ENCODE peak calls at places on chromosomes 6 and 20, in eight cellular contexts. B is IMR-90; J is stimulated activated CD8-positive, alpha-beta memory T cell treated with anti-CD3 and anti-CD28 coated beads, Interleukin-2, amount 100 ng/mL, for 48 hours; R is NAMALWA; K is effector CD4-positive, alpha-beta T cell; M is ureter; L is naive thymus-derived CD4-positive, alpha-beta T cell; V is GM04504. I is an unnamed sample.

GRCh38 chr6:81485395-81485794 is 267.1 kb downstream of the TENT5A start:
- DNase-seq in B (no peak), M (no peak), V (no peak), L (no peak), R (no peak), J (no peak), K (no peak), I (no peak)

GRCh38 chr6:107046316-107046715 is 18.3 kb downstream of the MTRES1 start:
- DNase-seq in J (no peak), K (no peak), L (no peak), V (no peak), M (no peak), B (no peak), R (no peak), I (no peak)

GRCh38 chr20:58923117-58923712 is 57.8 kb upstream of the NELFCD start:
- DNase-seq in V (no peak), M (no peak), L (no peak), R (no peak), J (no peak), K (no peak), B (no peak), I (no peak)

GRCh38 chr20:50663095-50663821 is 28.1 kb downstream of the RIPOR3 start:
- DNase-seq in L (no peak), M (no peak), R (peak; percentile 60), B (no peak), K (no peak), V (no peak), J (no peak), I (no peak)

GRCh38 chr6:38160831-38161230 is 341.3 kb downstream of the ZFAND3 start:
- DNase-seq in K (no peak), L (no peak), B (no peak), M (no peak), R (no peak), V (no peak), J (no peak), I (no peak)

GRCh38 chr6:87907521-87907920 is 140.1 kb upstream of the SPACA1 start:
- DNase-seq in B (peak; percentile 2), J (no peak), M (no peak), K (no peak), V (peak; percentile 43), R (no peak), L (peak; percentile 10), I (no peak)

GRCh38 chr20:36624068-36624813 is 18.7 kb downstream of the RAB5IF start:
- DNase-seq in L (no peak), R (no peak), B (no peak), K (no peak), V (no peak), M (no peak), J (no peak), I (no peak)

GRCh38 chr6:130677766-130678165 is 149.4 kb upstream of the SMLR1 start:
- DNase-seq in B (no peak), V (no peak), K (no peak), J (no peak), L (no peak), M (no peak), R (no peak), I (no peak)

GRCh38 chr6:21144928-21145327 is 448.6 kb upstream of the SOX4 start:
- DNase-seq in R (no peak), J (no peak), L (no peak), V (no peak), B (no peak), M (no peak), K (no peak), I (no peak)

GRCh38 chr6:47109281-47109680 is 67.1 kb upstream of the ADGRF1 start:
- DNase-seq in V (no peak), M (no peak), B (no peak), R (no peak), L (no peak), K (no peak), J (no peak), I (no peak)

GRCh38 chr20:11140359-11140758 is 466.6 kb upstream of the JAG1 start:
- DNase-seq in V (peak; percentile 63), L (no peak), K (no peak), M (no peak), B (peak; percentile 84), J (no peak), R (no peak), I (no peak)

GRCh38 chr6:41222513-41222912 is 5.6 kb upstream of the TREML4 start:
- DNase-seq in K (no peak), M (no peak), L (no peak), R (no peak), J (no peak), B (no peak), V (no peak), I (no peak)

GRCh38 chr6:31870385-31870921 is 7.8 kb upstream of the NEU1 start:
- DNase-seq in B (no peak), J (no peak), L (no peak), V (no peak), K (no peak), R (no peak), M (no peak), I (no peak)

GRCh38 chr6:28867078-28867414 is 56.7 kb downstream of the TRIM27 start:
- DNase-seq in J (no peak), V (peak; percentile 0), M (no peak), B (peak; percentile 3), R (peak; percentile 66), L (no peak), K (no peak), I (no peak)

GRCh38 chr6:50030777-50031562 is 9.2 kb upstream of the DEFB110 start:
- DNase-seq in V (peak; percentile 0), M (no peak), B (peak; percentile 5), J (no peak), R (peak; percentile 7), K (no peak), L (no peak), I (no peak)

GRCh38 chr6:111845441-111845871 is 27.8 kb downstream of the FYN start:
- DNase-seq in B (no peak), L (no peak), M (no peak), R (no peak), K (no peak), V (no peak), J (no peak), I (no peak)

GRCh38 chr6:138297761-138298298 is 79.5 kb upstream of the PBOV1 start:
- DNase-seq in J (no peak), M (no peak), B (no peak), K (no peak), R (no peak), L (no peak), V (peak; percentile 16), I (no peak)

GRCh38 chr6:37485259-37485658 is 14.4 kb downstream of the CCDC167 start:
- DNase-seq in J (no peak), L (no peak), M (no peak), B (no peak), R (peak; percentile 27), V (no peak), K (no peak), I (no peak)

GRCh38 chr6:94639564-94639963 is 937.8 kb upstream of the MANEA start:
- DNase-seq in J (no peak), R (no peak), K (no peak), B (no peak), L (no peak), V (no peak), M (no peak), I (no peak)

GRCh38 chr20:20547221-20547875 is 165.1 kb downstream of the RALGAPA2 start:
- DNase-seq in L (no peak), V (no peak), R (peak; percentile 67), B (peak; percentile 81), J (no peak), K (no peak), M (no peak), I (peak; percentile 81)

GRCh38 chr6:166588691-166589333 is 2.3 kb upstream of the RAMACL start:
- DNase-seq in J (no peak), V (peak; percentile 50), R (peak; percentile 47), L (no peak), K (no peak), M (no peak), B (peak; percentile 76), I (no peak)

GRCh38 chr6:127457444-127458064 is 1.6 kb downstream of the KIAA0408 start:
- DNase-seq in V (peak; percentile 42), R (peak; percentile 27), L (no peak), J (no peak), B (peak; percentile 81), K (no peak), M (no peak), I (no peak)

GRCh38 chr20:17533396-17533795 is 2.2 kb upstream of the BFSP1 start:
- DNase-seq in M (no peak), L (no peak), B (peak; percentile 60), J (no peak), R (peak; percentile 54), K (no peak), V (no peak), I (peak; percentile 64)